ENCODE peak calls at places on chromosomes 3 and 15, in nine cellular contexts. B, E, S, Q, A, X, N, L and Z are unnamed samples.
A peak's percentile ranks its signal among the peaks of the same experiment; 100 is the strongest.

GRCh38 chr15:86849563-86849962 is 769.9 kb downstream of the AGBL1 start:
- DNase-seq in A (no peak), B (no peak), N (no peak), E (no peak), S (no peak), Q (no peak), L (no peak), X (no peak), Z (no peak)

GRCh38 chr15:40968290-40969085 is 15.2 kb downstream of the CHAC1 start:
- DNase-seq in L (no peak), A (no peak), N (no peak), Q (no peak), B (no peak), X (no peak), S (no peak), E (no peak), Z (no peak)

GRCh38 chr3:124862006-124862405 is 25.2 kb downstream of the ITGB5 start:
- DNase-seq in X (no peak), L (no peak), S (no peak), Q (no peak), E (no peak), B (no peak), A (no peak), N (no peak), Z (no peak)

GRCh38 chr3:100104442-100104798 is 9.9 kb downstream of the FILIP1L start:
- DNase-seq in Q (no peak), E (no peak), L (no peak), A (no peak), N (no peak), B (no peak), S (no peak), X (no peak), Z (no peak)

GRCh38 chr3:4993276-4994143 is 14.3 kb downstream of the BHLHE40 start:
- DNase-seq in L (no peak), Q (no peak), X (no peak), E (peak; percentile 3), N (no peak), A (no peak), B (peak; percentile 36), S (peak; percentile 10), Z (peak; percentile 45)

GRCh38 chr3:42501321-42501680 is 1.1 kb upstream of the VIPR1 start:
- DNase-seq in E (no peak), B (peak; percentile 24), A (no peak), S (no peak), Q (no peak), L (no peak), X (no peak), N (no peak), Z (no peak)

GRCh38 chr3:165642761-165643432 is 194.3 kb downstream of the BCHE start:
- DNase-seq in A (peak; percentile 97), Q (peak; percentile 97), B (peak; percentile 65), N (peak; percentile 94), S (peak; percentile 44), X (peak; percentile 98), E (peak; percentile 65), L (no peak), Z (peak; percentile 97)

GRCh38 chr3:61812517-61812916 is 251.1 kb downstream of the PTPRG start:
- DNase-seq in Q (no peak), B (peak; percentile 21), X (no peak), N (no peak), S (no peak), E (no peak), A (no peak), L (no peak), Z (no peak)

DNA sequence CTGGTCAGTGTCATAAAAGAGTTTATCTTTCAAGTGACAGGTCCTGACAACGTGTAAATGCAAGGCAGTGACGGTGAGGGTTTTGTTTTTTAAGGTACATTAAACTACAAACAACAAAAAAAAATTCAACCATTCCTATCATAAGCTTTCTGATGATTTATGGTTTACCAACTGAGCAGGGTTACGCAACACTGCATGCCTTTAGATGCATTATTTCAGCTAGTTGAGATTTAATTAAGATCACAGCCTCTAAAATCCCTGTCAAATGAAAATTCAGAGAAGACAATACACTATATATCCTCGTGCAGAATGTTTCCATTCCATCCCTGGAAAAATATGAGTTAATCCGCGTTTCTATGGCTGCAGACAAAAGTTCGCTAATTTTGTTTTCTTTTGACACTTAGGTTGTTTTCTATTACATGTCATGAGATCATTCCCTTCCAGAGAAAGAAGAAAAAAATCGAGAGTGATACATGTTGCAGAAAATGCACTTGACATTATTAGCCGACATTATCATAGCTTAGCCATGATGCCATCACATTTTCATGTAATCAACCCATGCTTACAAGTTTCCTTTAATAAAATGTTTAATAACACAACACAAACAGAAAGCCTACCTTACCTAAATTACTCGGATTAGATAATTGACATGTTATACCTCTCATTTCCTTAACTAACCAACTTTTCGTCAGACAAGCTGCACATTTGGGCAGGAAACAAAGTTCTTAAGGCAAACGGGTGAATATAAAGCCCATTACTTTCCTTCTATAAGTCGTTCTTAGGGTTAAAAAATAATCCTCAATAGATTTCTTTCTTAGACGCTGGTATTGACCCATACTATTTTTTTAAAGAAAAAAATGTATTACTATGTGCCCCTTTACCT is 521.2 kb downstream of the FOXP1 start:
- DNase-seq in N (no peak), B (peak; percentile 63), L (no peak), Q (no peak), E (no peak), A (peak; percentile 64), X (peak; percentile 51), S (no peak), Z (peak; percentile 70)
- H3K4me3 ChIP-seq in N (peak overlapping the region; percentile 76), B (peak overlapping the region; percentile 69), L (peak overlapping the region; percentile 67), Q (peak overlapping the region; percentile 73), E (no peak overlapping the region), A (peak overlapping the region; percentile 64), X (peak overlapping the region; percentile 57), S (peak overlapping the region; percentile 83), Z (peak overlapping the region; percentile 4)

GRCh38 chr15:53511175-53511574 is 248.3 kb downstream of the WDR72 start:
- DNase-seq in E (no peak), A (no peak), Q (no peak), B (no peak), N (no peak), L (no peak), S (no peak), X (no peak), Z (no peak)

GRCh38 chr15:53513431-53513830 is 246.0 kb downstream of the WDR72 start:
- DNase-seq in E (no peak), B (no peak), X (no peak), S (no peak), N (no peak), Q (no peak), A (no peak), L (no peak), Z (no peak)

GRCh38 chr15:53506370-53506769 is 253.1 kb downstream of the WDR72 start:
- DNase-seq in A (no peak), S (no peak), X (no peak), B (no peak), E (no peak), L (no peak), Q (no peak), N (no peak), Z (no peak)

DNA sequence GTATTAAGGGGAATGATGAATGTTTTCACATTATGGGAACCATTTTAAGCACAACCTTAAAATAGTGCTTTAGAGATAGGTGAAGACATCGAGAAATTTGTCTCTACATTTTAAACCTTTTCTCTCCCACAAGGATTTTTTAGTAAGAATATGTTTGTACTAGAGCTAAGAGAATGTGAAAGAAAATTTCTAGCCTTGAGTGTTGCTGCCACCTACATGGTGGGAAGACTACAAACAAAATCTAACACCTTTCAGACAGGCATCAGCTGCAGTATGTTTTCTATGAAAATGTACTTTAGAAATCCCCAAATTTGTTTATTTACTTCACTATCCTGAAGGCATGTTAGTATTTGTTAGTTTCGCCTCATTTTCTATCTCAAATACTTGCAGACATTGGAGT is 247.4 kb downstream of the WDR72 start:
- DNase-seq in A (no peak), X (no peak), L (no peak), Q (no peak), S (no peak), N (no peak), E (peak; percentile 20), B (no peak), Z (no peak)
- TF ChIP-seq CTCF in A (no peak), X (no peak), L (no peak), Q (no peak), S (no peak), N (no peak), E (peak; percentile 35), B (no peak), Z (no peak)

GRCh38 chr15:96342143-96342466 is 11.6 kb downstream of the NR2F2 start:
- DNase-seq in E (no peak), L (no peak), A (no peak), N (no peak), X (no peak), Q (no peak), B (no peak), S (no peak), Z (no peak)
- H3K4me3 ChIP-seq in E (no peak overlapping the region), L (peak overlapping the region; percentile 46), A (peak overlapping the region; percentile 94), N (no peak overlapping the region), X (peak overlapping the region; percentile 46), Q (peak overlapping the region; percentile 79), B (peak overlapping the region; percentile 24), S (peak overlapping the region; percentile 89), Z (peak overlapping the region; percentile 68)

GRCh38 chr3:186783070-186783730 is at the start of gene EIF4A2:
- DNase-seq in Q (peak; percentile 78), X (peak; percentile 86), A (peak; percentile 91), B (peak; percentile 96), N (peak; percentile 85), S (peak; percentile 77), E (peak; percentile 90), L (peak; percentile 91), Z (peak; percentile 91)

GRCh38 chr3:186786810-186787375 is 3.5 kb downstream of the EIF4A2 start:
- DNase-seq in L (no peak), Q (no peak), E (no peak), S (no peak), A (peak; percentile 11), X (no peak), B (peak; percentile 11), N (no peak), Z (no peak)

GRCh38 chr3:186785517-186786018 is 2.2 kb downstream of the EIF4A2 start:
- DNase-seq in Q (no peak), A (peak; percentile 4), L (no peak), N (no peak), E (no peak), X (no peak), B (no peak), S (no peak), Z (no peak)

GRCh38 chr3:186783731-186784515 is 546 bp downstream of the EIF4A2 start:
- DNase-seq in N (peak; percentile 77), Q (peak; percentile 58), X (peak; percentile 64), A (peak; percentile 83), L (peak; percentile 91), S (peak; percentile 68), E (peak; percentile 88), B (peak; percentile 89), Z (peak; percentile 73)

DNA sequence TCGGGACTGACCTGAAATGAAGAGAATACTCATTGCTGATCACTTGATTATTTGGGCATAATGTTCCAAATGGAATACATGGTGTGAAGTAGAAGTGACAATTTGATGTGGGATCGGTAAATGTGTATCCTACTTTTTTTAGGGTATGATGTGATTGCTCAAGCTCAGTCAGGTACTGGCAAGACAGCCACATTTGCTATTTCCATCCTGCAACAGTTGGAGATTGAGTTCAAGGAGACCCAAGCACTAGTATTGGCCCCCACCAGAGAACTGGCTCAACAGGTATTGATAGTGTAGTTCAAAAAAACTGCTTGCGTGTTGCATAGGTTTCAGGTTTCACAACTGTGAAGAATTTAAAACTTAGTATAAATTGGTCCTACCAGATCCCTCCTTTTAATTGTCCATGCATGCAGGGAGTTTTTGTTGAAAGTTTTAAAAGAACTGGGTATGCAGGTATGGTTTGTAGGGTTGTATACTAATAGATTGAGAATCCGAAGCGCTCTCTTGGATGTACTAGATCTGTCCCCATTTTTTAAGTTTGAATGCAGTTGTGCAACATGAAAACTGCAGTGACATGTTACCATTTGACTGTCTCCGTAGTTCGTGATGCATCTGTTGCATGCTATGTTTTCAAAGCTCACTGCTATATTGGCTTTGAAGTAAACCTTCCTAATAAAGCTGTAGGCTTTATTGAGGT is 1.6 kb downstream of the EIF4A2 start:
- DNase-seq in N (no peak), S (no peak), X (no peak), A (no peak), L (no peak), Q (no peak), B (peak; percentile 18), E (no peak), Z (no peak)
- TF ChIP-seq CTCF in N (no peak), S (no peak), X (no peak), A (no peak), L (no peak), Q (no peak), B (no peak), E (no peak), Z (no peak)